ENCODE peak calls at places on chromosomes 13 and 19, in six cellular contexts. F is AG09309; Q is stimulated activated CD4-positive, alpha-beta T cell treated with anti-CD3 and anti-CD28 coated beads, TNF-alpha, amount 100 ng/mL, for 1 hour; T is GM10248; M is HS-27A; N is NCI-H1930. A is an unnamed sample.

GRCh38 chr19:6533000-6533328 is 2.1 kb downstream of the TNFSF9 start:
- DNase-seq in M (no peak), F (no peak), Q (no peak), N (no peak), T (no peak), A (no peak)

GRCh38 chr13:89726690-89727435 is 1620.6 kb upstream of the MIR17HG start:
- DNase-seq in Q (no peak), M (no peak), F (no peak), N (no peak), T (no peak), A (peak)

GRCh38 chr19:16628984-16629691 is 1.1 kb upstream of the MED26 start:
- DNase-seq in F (peak), T (no peak), Q (no peak), N (no peak), M (no peak), A (no peak)

GRCh38 chr19:12567951-12568350 is 16.7 kb upstream of the ZNF564 start:
- DNase-seq in T (no peak), M (no peak), Q (no peak), N (no peak), F (no peak), A (no peak)

GRCh38 chr19:4401482-4402170 is 814 bp upstream of the CHAF1A start:
- DNase-seq in F (no peak), Q (no peak), T (no peak), N (no peak), M (no peak), A (no peak)

GRCh38 chr13:33388254-33388998 is 102.9 kb upstream of the STARD13 start:
- DNase-seq in Q (no peak), M (no peak), N (no peak), T (no peak), F (no peak), A (no peak)

GRCh38 chr13:51619614-51620013 is 35.4 kb downstream of the WDFY2 start:
- DNase-seq in T (no peak), Q (no peak), F (peak), M (no peak), N (no peak), A (no peak)

GRCh38 chr19:11191273-11191755 is 6.0 kb downstream of the KANK2 start:
- DNase-seq in Q (no peak), M (peak), T (no peak), F (no peak), N (no peak), A (no peak)

GRCh38 chr19:593505-593904 is 3.8 kb downstream of the HCN2 start:
- DNase-seq in T (no peak), M (no peak), F (no peak), N (no peak), Q (no peak), A (no peak)

GRCh38 chr13:100646030-100646673 is 28.4 kb downstream of the TMTC4 start:
- DNase-seq in N (no peak), M (no peak), Q (no peak), T (no peak), F (no peak), A (peak)

GRCh38 chr19:43779820-43780219 is 953 bp downstream of the KCNN4 start:
- DNase-seq in T (peak), Q (no peak), N (no peak), F (no peak), M (no peak), A (no peak)

GRCh38 chr13:73142091-73142490 is 83.3 kb downstream of the KLF5 start:
- DNase-seq in N (no peak), M (no peak), F (no peak), T (no peak), Q (no peak), A (no peak)

GRCh38 chr13:35694031-35694430 is 217.5 kb upstream of the MAB21L1 start:
- DNase-seq in Q (no peak), T (no peak), F (no peak), M (no peak), N (no peak), A (no peak)